ENCODE peak calls at places on chromosomes 5 and 9, in five cellular contexts. V, R, O, A and Z are unnamed samples.

GRCh38 chr5:145068696-145069095 is 766.4 kb downstream of the PRELID2 start:
- DNase-seq in V (no peak), R (no peak), O (no peak), A (no peak), Z (no peak)

GRCh38 chr9:37676411-37676830 is 25.7 kb downstream of the FRMPD1 start:
- DNase-seq in V (no peak), R (no peak), O (no peak), A (no peak), Z (no peak)

GRCh38 chr5:135185461-135186075 is 151.5 kb upstream of the PITX1 start:
- DNase-seq in V (peak), R (no peak), O (no peak), A (peak), Z (no peak)

GRCh38 chr9:21591221-21592062 is 109.3 kb upstream of the IFNE start:
- DNase-seq in V (peak), R (peak), O (no peak), A (peak), Z (peak)

GRCh38 chr9:136438548-136438908 is 1.1 kb downstream of the INPP5E start:
- DNase-seq in V (no peak), R (peak), O (no peak), A (no peak), Z (peak)

GRCh38 chr9:96087669-96088299 is 212.3 kb downstream of the ERCC6L2 start:
- DNase-seq in V (no peak), R (no peak), O (no peak), A (no peak), Z (no peak)

GRCh38 chr5:171269717-171270116 is 39.3 kb upstream of the TLX3 start:
- DNase-seq in V (no peak), R (peak), O (no peak), A (peak), Z (no peak)

GRCh38 chr5:78647411-78647818 is 1.2 kb downstream of the LHFPL2 start:
- DNase-seq in V (peak), R (no peak), O (no peak), A (peak), Z (no peak)

GRCh38 chr5:105752801-105753200 is 1917.9 kb downstream of the EFNA5 start:
- DNase-seq in V (no peak), R (peak), O (no peak), A (peak), Z (no peak)

GRCh38 chr5:143133721-143134120 is 269.8 kb downstream of the NR3C1 start:
- DNase-seq in V (no peak), R (no peak), O (no peak), A (peak), Z (no peak)

GRCh38 chr9:8917978-8918739 is 1118.6 kb upstream of the DMAC1 start:
- DNase-seq in V (no peak), R (no peak), O (no peak), A (no peak), Z (no peak)

GRCh38 chr5:119873611-119874010 is 244.3 kb downstream of the FAM170A start:
- DNase-seq in V (no peak), R (no peak), O (no peak), A (no peak), Z (no peak)

GRCh38 chr9:7284517-7284916 is 515.1 kb downstream of the DMAC1 start:
- DNase-seq in V (no peak), R (no peak), O (no peak), A (no peak), Z (no peak)

GRCh38 chr5:95219411-95219810 is 65.5 kb downstream of the MCTP1 start:
- DNase-seq in V (no peak), R (no peak), O (no peak), A (no peak), Z (no peak)

GRCh38 chr9:2872307-2872940 is 28.5 kb upstream of the PUM3 start:
- DNase-seq in V (no peak), R (peak), O (no peak), A (peak), Z (no peak)

GRCh38 chr5:68314465-68314864 is 98.9 kb downstream of the PIK3R1 start:
- DNase-seq in V (no peak), R (no peak), O (no peak), A (no peak), Z (no peak)

GRCh38 chr9:77455312-77455927 is 192.7 kb downstream of the GNA14 start:
- DNase-seq in V (peak), R (no peak), O (no peak), A (peak), Z (no peak)

GRCh38 chr9:76415731-76416130 is 21.5 kb upstream of the RFK start:
- DNase-seq in V (no peak), R (peak), O (no peak), A (peak), Z (no peak)

GRCh38 chr9:8632493-8632892 is 832.9 kb upstream of the DMAC1 start:
- DNase-seq in V (no peak), R (no peak), O (no peak), A (no peak), Z (no peak)

GRCh38 chr5:3535414-3536211 is 60.0 kb upstream of the IRX1 start:
- DNase-seq in V (no peak), R (no peak), O (no peak), A (no peak), Z (no peak)

GRCh38 chr9:96555567-96556386 is 63.9 kb downstream of the CDC14B start:
- DNase-seq in V (no peak), R (peak), O (no peak), A (peak), Z (no peak)

GRCh38 chr5:72390836-72391235 is 70.7 kb downstream of the PTCD2 start:
- DNase-seq in V (no peak), R (no peak), O (no peak), A (no peak), Z (no peak)

GRCh38 chr5:27038476-27038875 is at the start of gene CDH9:
- DNase-seq in V (no peak), R (no peak), O (no peak), A (no peak), Z (no peak)

DNA sequence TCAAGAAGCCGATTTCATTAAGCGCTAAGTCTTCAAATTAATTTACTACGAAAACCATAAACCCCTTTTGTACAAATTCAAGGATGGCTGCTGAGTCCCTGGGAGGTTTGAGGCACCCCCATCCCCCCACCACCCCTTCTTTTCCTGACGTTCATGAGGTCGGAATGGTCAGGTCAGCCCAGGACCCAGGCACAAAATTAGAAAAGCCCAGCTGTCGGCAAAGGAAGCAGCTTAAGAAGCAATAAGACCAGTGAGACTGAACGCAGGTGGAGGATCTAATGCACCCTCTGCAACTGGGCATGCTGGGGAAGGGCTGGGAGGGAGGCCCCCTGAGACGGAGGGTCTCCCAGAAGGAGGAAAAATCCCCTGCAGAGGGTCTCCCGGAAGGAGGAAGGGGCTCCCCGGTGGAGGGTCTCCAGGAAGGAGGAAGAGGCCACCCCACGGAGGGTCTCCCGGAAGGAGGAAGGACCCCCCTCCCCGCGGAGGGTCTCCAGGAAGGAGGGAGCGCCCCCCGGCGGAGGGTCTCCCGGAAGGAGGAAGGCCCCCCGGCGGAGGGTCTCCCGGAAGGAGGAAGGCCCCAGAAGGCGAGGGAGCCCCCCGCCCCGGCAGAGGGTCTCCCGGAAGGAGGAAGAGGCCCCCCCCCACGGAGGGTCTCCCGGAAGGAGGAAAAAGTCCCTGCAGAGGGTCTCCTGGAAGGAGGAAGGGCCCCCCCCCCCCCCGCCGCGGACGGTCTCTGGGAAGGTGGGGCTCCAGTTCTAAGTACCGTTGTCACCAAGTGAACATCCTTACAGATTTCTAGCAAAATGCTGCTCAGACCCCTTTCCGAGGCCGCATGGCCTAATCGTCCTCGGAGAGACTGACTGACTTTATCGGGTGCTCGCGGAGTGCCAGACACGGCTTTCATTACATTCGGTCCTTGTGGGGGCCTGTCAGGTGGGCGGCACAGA is 74.4 kb upstream of the FCN1 start:
- DNase-seq in V (no peak), R (no peak), O (no peak), A (no peak), Z (peak)
- H3K4me3 ChIP-seq in V (no peak), R (no peak), O (no peak), A (no peak), Z (no peak)

DNA sequence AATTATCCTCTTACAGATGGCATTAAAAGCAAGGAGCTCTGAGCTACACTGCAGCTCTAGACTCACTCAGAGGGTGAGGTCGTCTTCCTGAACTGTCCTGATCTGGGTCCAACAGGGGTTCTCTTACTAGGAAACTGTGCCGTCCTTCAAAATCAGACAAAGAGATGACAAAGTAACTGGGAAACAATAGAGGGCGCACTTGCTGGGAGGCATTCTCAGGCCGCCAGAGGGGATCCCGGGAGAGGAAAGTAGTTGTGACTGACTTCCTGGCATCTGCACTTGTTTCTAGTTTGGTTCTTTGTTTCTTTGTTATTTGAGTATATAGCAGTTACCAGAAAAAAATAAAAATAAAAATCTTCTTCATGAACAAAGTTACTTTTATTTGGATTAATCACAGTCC is 142.9 kb upstream of the MSX2 start:
- DNase-seq in V (no peak), R (no peak), O (no peak), A (no peak), Z (no peak)
- TF ChIP-seq CTCF in V (no peak), R (peak), O (peak), A (peak), Z (peak)

DNA sequence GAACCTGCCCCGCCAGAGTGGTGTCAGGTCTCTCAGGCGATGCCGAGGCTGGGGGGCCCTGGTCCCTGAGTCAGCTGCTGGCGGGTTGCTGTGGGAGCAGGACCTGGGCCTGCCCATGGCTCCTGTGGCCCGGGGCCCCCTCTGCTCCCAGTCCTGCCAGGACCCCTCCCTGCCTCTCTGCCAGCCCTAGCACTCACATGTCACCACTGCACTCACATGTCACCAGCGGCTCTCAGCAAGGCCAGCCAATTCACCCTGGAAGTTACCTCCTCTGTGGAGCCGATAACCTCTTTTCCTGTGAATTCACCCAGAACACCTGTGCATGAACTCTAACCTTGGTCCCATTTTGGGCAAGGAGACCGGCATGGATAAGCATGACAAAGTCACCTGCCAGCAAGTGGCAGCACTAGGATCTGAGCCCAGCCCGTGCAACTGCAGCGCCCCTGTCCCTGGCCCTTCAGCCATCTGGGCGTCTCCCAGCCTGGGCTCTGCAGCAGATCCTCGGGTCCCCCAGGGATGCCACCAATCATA is 170.2 kb downstream of the GAPVD1 start:
- DNase-seq in V (no peak), R (no peak), O (no peak), A (no peak), Z (peak)
- H3K4me3 ChIP-seq in V (no peak), R (no peak), O (no peak), A (no peak), Z (no peak)

GRCh38 chr5:16453609-16454008 is 12.0 kb downstream of the ZNF622 start:
- DNase-seq in V (no peak), R (no peak), O (no peak), A (no peak), Z (no peak)

GRCh38 chr5:16455670-16456069 is 9.9 kb downstream of the ZNF622 start:
- DNase-seq in V (no peak), R (no peak), O (no peak), A (no peak), Z (no peak)

GRCh38 chr5:16454686-16455085 is 10.9 kb downstream of the ZNF622 start:
- DNase-seq in V (no peak), R (no peak), O (no peak), A (no peak), Z (no peak)

GRCh38 chr5:16446993-16447392 is 18.6 kb downstream of the ZNF622 start:
- DNase-seq in V (no peak), R (no peak), O (no peak), A (no peak), Z (no peak)

DNA sequence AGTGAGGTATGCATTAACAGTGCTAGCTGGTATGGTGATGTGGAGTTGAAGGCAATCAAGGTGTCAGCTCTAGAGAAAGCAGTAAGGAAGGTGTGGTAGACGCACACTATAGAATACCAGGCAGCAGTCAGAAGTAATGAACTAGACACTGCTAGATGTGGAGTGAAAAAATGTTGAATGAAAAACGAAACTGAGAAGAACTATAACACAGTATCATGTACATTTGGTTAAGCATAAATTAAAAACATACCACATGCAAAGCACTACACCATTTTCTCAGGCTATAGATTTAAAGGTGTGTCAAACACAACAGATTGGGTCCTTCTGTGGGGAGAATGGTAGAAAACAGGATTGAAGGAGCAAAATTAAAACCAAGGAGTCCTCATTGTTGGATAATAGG is 15.4 kb downstream of the ZNF622 start:
- DNase-seq in V (no peak), R (no peak), O (no peak), A (no peak), Z (no peak)
- TF ChIP-seq CTCF in V (no peak), R (no peak), O (no peak), A (no peak), Z (no peak)

DNA sequence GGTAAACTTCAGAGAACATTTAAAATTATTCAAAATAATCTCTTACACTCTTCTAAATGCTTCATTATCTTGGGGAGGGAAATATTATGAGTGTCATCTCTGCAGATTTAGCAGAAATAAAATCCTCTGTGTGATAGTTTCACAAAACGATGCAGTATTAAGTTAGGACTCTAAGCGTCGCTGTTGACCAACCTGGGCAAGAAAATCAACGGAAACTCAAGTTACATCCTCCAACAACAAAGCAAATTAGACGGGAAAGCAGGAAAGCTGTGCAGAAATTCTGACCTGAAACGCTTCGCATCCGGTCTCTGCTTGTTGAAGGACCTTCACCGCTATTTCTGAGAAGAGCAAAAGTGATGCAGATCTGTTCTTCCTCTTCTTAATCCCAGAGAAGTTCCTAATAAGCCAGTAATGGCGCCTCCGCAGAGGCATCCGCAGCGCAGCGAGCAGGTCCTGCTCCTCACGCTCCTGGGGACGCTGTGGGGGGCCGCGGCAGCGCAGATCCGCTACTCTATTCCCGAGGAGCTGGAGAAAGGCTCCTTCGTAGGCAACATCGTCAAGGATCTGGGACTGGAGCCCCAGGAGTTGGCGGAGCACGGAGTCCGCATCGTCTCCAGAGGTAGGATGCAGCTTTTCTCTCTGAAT is at the start of gene PCDHGA6:
- DNase-seq in V (no peak), R (peak), O (no peak), A (peak), Z (no peak)
- H3K4me3 ChIP-seq in V (peak), R (peak), O (peak), A (peak), Z (peak)

GRCh38 chr9:91740713-91741112 is 209.3 kb downstream of the ROR2 start:
- DNase-seq in V (peak), R (peak), O (no peak), A (peak), Z (no peak)
- TF ChIP-seq CTCF in V (peak), R (peak), O (peak), A (peak), Z (no peak)

GRCh38 chr5:132455614-132456115 is 34.9 kb downstream of the IRF1 start:
- DNase-seq in V (no peak), R (no peak), O (no peak), A (no peak), Z (no peak)
- H3K4me3 ChIP-seq in V (no peak), R (no peak), O (no peak), A (no peak), Z (no peak)

DNA sequence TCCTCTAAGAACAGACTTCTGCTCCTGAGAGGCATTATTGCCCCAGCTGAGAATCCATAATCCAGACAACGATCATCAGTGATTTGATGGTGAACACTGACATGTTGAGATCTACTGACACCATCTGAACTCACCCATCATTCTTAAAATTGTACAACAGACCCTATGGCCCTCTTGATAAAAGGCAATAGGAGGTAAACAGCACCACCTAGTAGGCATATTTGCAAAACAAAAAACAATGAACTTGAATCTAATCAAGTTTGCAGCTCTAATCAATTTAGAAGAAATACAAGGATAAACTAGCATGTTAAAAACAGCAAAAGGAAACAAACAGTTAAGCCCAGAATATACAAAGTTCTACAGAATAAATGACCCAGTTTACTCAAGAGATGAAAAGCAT is 89.6 kb downstream of the SFXN1 start:
- DNase-seq in V (no peak), R (no peak), O (no peak), A (no peak), Z (no peak)
- TF ChIP-seq CTCF in V (no peak), R (no peak), O (no peak), A (no peak), Z (no peak)

DNA sequence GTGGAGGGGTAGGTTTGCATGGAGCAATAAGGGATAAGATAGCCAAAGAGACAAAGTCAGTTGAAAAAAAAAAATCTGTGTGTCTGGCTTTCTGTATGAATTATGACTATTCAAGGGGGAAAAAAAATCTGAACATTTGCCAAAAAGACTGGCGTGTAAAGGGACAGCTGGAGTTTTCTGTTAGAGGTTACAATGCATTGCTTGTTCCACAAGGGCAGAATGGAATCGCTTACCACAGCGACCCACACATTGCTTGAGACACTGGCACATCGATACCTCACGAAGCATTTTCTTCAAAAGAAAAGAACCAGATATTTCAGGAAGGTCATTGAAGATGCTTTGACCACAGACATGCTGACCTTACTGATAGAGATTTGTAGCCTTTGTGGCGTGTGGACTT is 327.7 kb downstream of the TMEM167A start:
- DNase-seq in V (no peak), R (no peak), O (no peak), A (peak), Z (no peak)
- H3K4me3 ChIP-seq in V (no peak), R (no peak), O (no peak), A (no peak), Z (no peak)